ENCODE peak calls at places on chromosome 20, in six cellular contexts. F is NB4, W is IMR-90, R is transverse colon, X is ovary, E is adrenal gland. C is an unnamed sample.

GRCh38 chr20:5212897-5213296 is 86.1 kb downstream of the CDS2 start:
- DNase-seq in X (no peak), W (no peak), R (no peak), E (no peak), F (no peak), C (no peak)

GRCh38 chr20:57165427-57166004 is 100.9 kb downstream of the BMP7 start:
- DNase-seq in E (no peak), F (no peak), X (no peak), W (no peak), R (no peak), C (no peak)

GRCh38 chr20:53074811-53075314 is 102.7 kb downstream of the TSHZ2 start:
- DNase-seq in X (no peak), W (no peak), F (no peak), E (no peak), R (no peak), C (no peak)

GRCh38 chr20:689348-689747 is 13.7 kb upstream of the SCRT2 start:
- DNase-seq in X (no peak), F (no peak), W (no peak), E (no peak), R (no peak), C (no peak)

GRCh38 chr20:16607364-16608264 is 34.4 kb upstream of the KIF16B start:
- DNase-seq in R (peak; percentile 54), F (no peak), X (no peak), E (no peak), W (no peak), C (no peak)

GRCh38 chr20:17172826-17173420 is 53.9 kb upstream of the PCSK2 start:
- DNase-seq in W (no peak), F (no peak), X (no peak), E (no peak), R (no peak), C (no peak)

GRCh38 chr20:34547844-34548613 is 10.5 kb upstream of the MAP1LC3A start:
- DNase-seq in W (no peak), X (no peak), F (no peak), R (no peak), E (no peak), C (no peak)

GRCh38 chr20:38128691-38129090 is 36.4 kb downstream of the TGM2 start:
- DNase-seq in X (no peak), R (no peak), F (no peak), E (no peak), W (no peak), C (no peak)

GRCh38 chr20:21102252-21102609 is 3.9 kb downstream of the LINC00237 start:
- DNase-seq in R (no peak), W (no peak), F (peak; percentile 30), E (no peak), X (no peak), C (no peak)

GRCh38 chr20:584375-585301 is 25.5 kb downstream of the TCF15 start:
- DNase-seq in E (no peak), R (no peak), X (no peak), F (peak; percentile 70), W (no peak), C (no peak)

GRCh38 chr20:46121531-46121930 is 3.4 kb downstream of the CD40 start:
- DNase-seq in E (no peak), R (no peak), F (no peak), W (no peak), X (no peak), C (no peak)

GRCh38 chr20:36344517-36345132 is 38.5 kb downstream of the DLGAP4 start:
- DNase-seq in W (peak; percentile 42), E (peak; percentile 54), F (peak; percentile 55), R (peak; percentile 14), X (peak; percentile 34), C (no peak)

GRCh38 chr20:53515749-53516148 is 77.9 kb downstream of the ZNF217 start:
- DNase-seq in W (no peak), X (no peak), F (no peak), R (no peak), E (no peak), C (no peak)

GRCh38 chr20:3811421-3812258 is 8.7 kb upstream of the AP5S1 start:
- DNase-seq in X (peak; percentile 99), R (peak; percentile 98), W (peak; percentile 99), F (peak; percentile 97), E (peak; percentile 99), C (peak; percentile 99)
- TF ChIP-seq POLR2A in X (peak; percentile 79), R (peak; percentile 78), W (peak; percentile 64), F (peak; percentile 58), E (peak; percentile 84), C (no peak)

GRCh38 chr20:47269309-47270165 is 87.0 kb downstream of the ZMYND8 start:
- DNase-seq in W (no peak), R (no peak), F (no peak), X (no peak), E (no peak), C (no peak)
- TF ChIP-seq POLR2A in W (no peak), R (no peak), F (no peak), X (no peak), E (no peak), C (no peak)

DNA sequence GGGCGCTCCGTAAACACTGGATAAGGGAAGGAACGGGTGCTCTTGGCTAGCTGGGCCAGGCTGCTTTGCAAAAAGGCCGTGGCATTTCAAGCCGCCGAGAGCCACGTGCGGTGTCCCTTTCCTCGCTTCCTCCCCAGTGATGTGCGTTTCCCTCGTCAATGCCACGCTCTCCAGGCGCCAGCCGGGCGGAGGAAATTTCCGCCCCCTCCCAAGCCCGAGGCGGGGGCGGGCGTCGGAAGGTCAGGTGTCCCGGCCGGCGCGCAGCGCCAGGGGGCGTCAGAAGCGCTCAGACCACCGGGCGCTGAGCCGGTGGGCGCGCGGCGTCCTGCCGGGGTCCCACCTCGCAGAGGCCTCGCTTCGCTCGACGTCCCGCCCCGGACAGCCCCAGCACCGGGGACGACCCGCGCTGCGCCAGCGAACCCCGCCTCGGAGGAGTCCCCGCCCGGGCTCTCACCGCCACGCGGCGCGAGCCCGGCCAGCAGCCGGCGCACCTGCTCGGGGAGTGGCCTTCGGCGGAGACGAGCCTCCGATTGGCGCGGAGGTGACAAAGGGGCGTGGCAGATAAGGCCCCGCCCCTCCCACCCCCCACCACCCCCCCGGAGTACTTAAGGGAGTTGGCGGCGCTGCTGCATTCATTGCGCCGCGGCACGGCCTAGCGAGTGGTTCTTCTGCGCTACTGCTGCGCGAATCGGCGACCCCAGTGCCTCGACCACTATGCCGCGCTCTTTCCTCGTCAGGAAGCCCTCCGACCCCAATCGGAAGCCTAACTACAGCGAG is at the start of gene SNAI1:
- DNase-seq in W (peak; percentile 86), X (peak; percentile 81), F (peak; percentile 79), E (peak; percentile 79), R (peak; percentile 83), C (peak; percentile 87)
- TF ChIP-seq POLR2A in W (peak; percentile 99), X (peak; percentile 76), F (no peak), E (peak; percentile 73), R (peak; percentile 81), C (peak; percentile 86)

GRCh38 chr20:43716123-43716522 is 10.7 kb downstream of the GTSF1L start:
- DNase-seq in R (no peak), W (no peak), X (no peak), F (no peak), E (no peak), C (no peak)

GRCh38 chr20:43715511-43715910 is 11.3 kb downstream of the GTSF1L start:
- DNase-seq in X (no peak), W (no peak), E (no peak), F (no peak), R (no peak), C (no peak)

GRCh38 chr20:43710370-43711044 is 16.3 kb downstream of the GTSF1L start:
- DNase-seq in X (no peak), F (no peak), E (no peak), R (peak; percentile 29), W (no peak), C (no peak)

GRCh38 chr20:43715044-43715443 is 11.8 kb downstream of the GTSF1L start:
- DNase-seq in F (no peak), W (no peak), E (no peak), X (no peak), R (no peak), C (no peak)

DNA sequence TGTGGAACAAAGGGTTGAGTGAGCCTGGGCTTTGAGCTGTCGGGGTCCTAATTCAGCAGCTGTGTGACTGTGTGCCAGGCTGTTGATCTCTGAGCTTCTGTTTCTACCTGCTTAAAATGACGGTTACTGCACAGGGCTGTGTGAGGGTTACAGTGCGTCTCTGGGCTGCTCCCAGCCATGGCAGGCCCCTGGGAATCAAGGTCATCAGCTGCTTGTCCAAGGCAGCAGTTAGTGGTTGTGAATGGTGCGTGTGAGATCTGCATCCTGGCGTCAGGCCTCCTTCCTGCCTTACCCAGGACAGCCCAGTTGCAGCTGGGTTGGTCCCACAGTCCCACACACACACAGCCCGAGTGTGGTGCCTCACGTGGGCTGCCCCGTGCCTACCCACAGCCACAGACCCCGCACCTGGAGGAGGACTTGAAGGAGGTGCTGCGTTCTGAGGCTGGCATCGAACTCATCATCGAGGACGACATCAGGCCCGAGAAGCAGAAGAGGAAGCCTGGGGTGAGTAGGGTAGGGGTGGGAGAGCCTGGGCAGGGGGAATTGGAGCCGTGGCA is 15.6 kb downstream of the GTSF1L start:
- DNase-seq in X (no peak), E (no peak), R (no peak), F (no peak), W (no peak), C (no peak)
- TF ChIP-seq POLR2A in X (no peak), E (no peak), R (no peak), F (no peak), W (no peak), C (no peak)

GRCh38 chr20:62121776-62122658 is at the start of gene LSM14B:
- DNase-seq in X (peak; percentile 96), R (peak; percentile 97), E (peak; percentile 95), F (peak; percentile 98), W (peak; percentile 95), C (peak; percentile 97)
- TF ChIP-seq POLR2A in X (peak; percentile 45), R (peak; percentile 50), E (peak; percentile 72), F (peak; percentile 41), W (no peak), C (peak; percentile 28)

DNA sequence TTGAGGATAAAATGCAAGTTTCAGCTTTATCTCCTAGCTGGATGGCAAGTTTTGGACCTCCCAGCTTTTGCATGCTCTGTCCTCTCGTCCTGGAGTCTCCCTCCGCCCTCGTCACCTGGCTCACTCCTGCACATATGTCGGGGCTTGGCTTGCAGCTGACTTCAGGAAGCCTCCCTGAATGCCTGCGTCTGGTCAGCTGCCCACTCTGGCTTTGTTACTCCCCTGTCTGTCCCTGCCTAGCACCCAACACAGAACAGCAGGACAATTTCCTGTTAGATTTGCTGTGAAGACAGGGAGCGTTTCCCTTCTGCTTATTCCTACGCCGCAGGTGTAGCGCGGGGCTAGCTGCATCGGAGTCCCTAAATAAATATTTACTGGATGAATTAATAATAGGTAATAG is 5.4 kb downstream of the JPH2 start:
- DNase-seq in W (no peak), R (no peak), F (no peak), X (no peak), E (no peak), C (no peak)
- TF ChIP-seq POLR2A in W (no peak), R (no peak), F (no peak), X (no peak), E (no peak), C (no peak)

GRCh38 chr20:63863798-63864544 is 1.1 kb upstream of the TPD52L2 start:
- DNase-seq in W (peak; percentile 78), F (peak; percentile 99), R (peak; percentile 91), X (peak; percentile 77), E (peak; percentile 88), C (peak; percentile 90)
- TF ChIP-seq POLR2A in W (no peak), F (peak; percentile 23), R (no peak), X (no peak), E (peak; percentile 20), C (peak; percentile 33)

GRCh38 chr20:3909952-3910366 is 20.8 kb downstream of the PANK2 start:
- DNase-seq in F (no peak), R (no peak), X (no peak), E (no peak), W (no peak), C (no peak)
- TF ChIP-seq POLR2A in F (no peak), R (no peak), X (no peak), E (no peak), W (no peak), C (no peak)